ENCODE peak calls at places on chromosome X, in four cellular contexts. I is cardiac muscle cell, S is left lung, Z is AG04450. G is an unnamed sample. For H3K9me3, the result is how much of the 10 kb centered on the place peaks cover.

GRCh38 chrX:135112096-135112729 is 8.1 kb downstream of the ETDB start:
- DNase-seq in Z (no peak), I (peak), S (no peak), G (no peak)

GRCh38 chrX:119684916-119685224 is 8.1 kb downstream of the SEPTIN6 start:
- DNase-seq in I (no peak), S (no peak), Z (no peak), G (no peak)

GRCh38 chrX:68829594-68830485 is 1.0 kb downstream of the EFNB1 start:
- DNase-seq in Z (no peak), S (no peak), I (peak), G (no peak)

GRCh38 chrX:106608016-106608415 is 3.8 kb upstream of the RADX start:
- DNase-seq in I (no peak), S (no peak), Z (no peak), G (no peak)

GRCh38 chrX:102833136-102833535 is 103.9 kb upstream of the RAB40AL start:
- DNase-seq in S (no peak), I (no peak), Z (no peak), G (no peak)

GRCh38 chrX:8273451-8273894 is 102.4 kb upstream of the VCX2 start:
- DNase-seq in S (no peak), I (no peak), Z (no peak), G (no peak)

GRCh38 chrX:153885208-153885787 is 675 bp downstream of the L1CAM start:
- DNase-seq in Z (no peak), I (no peak), S (no peak), G (no peak)

GRCh38 chrX:67692246-67692645 is 148.4 kb downstream of the AR start:
- DNase-seq in I (no peak), Z (peak), S (no peak), G (no peak)

DNA sequence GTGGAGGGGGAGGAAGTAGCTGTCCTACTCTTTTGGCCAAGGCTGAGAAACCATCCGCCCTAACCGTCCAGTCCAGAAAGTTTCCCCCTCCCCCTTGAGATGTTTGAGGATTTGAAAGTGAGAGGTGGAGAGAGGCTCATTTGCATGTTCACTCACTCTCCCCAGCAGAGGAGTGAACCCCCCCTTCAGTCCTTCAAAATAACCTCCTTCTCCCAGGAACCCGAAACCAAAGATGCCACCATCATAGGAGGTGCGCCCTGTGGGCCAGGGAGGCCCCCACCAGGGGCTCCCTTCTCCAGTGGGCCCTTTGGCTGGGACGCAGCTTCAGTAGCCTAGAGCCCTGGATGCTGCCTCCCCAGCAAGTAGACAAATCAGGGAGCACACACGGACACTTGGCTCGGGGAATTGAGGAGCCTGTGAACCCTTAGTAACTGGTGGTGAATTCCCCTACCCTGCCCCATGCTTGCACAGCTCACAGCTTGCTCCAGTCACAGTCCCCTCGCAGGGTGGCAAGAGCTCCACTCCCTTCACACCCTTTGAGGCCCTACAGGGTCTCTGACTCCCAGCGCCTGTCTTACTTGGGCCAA is 25.6 kb downstream of the ELF4 start:
- DNase-seq in S (no peak), I (no peak), Z (no peak), G (no peak)
- H3K27ac ChIP-seq in S (peak), I (no peak), Z (no peak), G (no peak)

GRCh38 chrX:16138108-16138427 is 14.7 kb downstream of the GRPR start:
- DNase-seq in S (no peak), I (peak), Z (no peak), G (no peak)
- TF ChIP-seq CTCF in S (no peak), I (no peak), Z (no peak), G (no peak)

GRCh38 chrX:107675823-107676555 is 47.7 kb downstream of the PRPS1 start:
- DNase-seq in S (peak), I (no peak), Z (no peak), G (peak)

GRCh38 chrX:107673933-107674479 is 45.7 kb downstream of the PRPS1 start:
- DNase-seq in I (no peak), S (peak), Z (no peak), G (peak)

GRCh38 chrX:107675365-107675654 is 47.0 kb downstream of the PRPS1 start:
- DNase-seq in I (no peak), Z (no peak), S (no peak), G (no peak)

GRCh38 chrX:107673401-107673800 is 45.1 kb downstream of the PRPS1 start:
- DNase-seq in S (no peak), I (no peak), Z (no peak), G (no peak)

DNA sequence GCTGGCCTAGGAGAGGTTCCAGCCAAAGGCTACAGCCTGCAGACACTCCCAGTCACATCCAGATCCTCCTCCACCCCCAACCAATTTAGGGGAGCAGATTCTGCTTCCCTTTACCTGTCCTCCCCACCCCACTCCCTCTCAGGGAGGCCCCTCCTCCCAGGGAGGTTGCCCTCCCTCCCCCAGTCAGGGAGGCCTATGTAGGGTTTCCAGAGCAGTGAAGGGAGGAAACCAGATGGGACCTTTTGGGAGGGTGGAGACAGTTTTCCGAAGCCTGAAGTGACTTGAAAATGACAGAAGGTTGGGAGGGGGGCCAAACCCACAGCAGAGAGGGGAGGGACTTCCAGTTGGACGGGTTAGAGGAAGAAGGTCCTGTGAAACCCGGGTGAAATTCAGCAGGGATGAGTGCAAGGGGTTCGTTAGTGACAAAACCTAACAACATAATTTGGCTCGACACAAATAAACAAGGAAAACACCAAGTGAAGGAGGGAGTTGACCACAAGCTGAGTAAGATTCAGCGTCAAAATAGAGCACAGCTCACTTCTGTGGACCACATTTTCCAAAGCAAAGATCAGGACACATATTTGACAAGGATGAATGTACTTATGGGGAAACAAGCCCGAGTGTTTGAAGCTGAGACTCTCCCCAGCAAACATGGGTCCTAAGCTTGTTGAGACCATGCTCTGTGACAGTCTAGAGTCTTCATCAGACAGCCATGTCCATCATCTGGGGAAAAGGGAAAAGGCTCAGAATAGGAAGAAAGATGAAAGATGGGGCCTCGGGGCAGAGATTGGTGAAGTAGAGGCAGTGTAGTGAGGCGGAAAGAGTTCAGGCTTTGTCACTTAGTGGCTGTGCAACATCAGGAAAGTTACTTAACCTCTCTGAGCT is 46.4 kb downstream of the PRPS1 start:
- DNase-seq in Z (no peak), I (no peak), S (peak), G (peak)
- H3K9me3 ChIP-seq in Z (under half), I (under half), S (under half), G (under half)

GRCh38 chrX:40864972-40865371 is 129.6 kb upstream of the MED14 start:
- DNase-seq in S (no peak), I (no peak), Z (peak), G (no peak)

GRCh38 chrX:40863671-40864070 is 128.3 kb upstream of the MED14 start:
- DNase-seq in S (no peak), Z (no peak), I (no peak), G (no peak)

GRCh38 chrX:40868868-40869267 is 133.5 kb upstream of the MED14 start:
- DNase-seq in S (no peak), Z (no peak), I (no peak), G (no peak)

GRCh38 chrX:40866878-40867277 is 131.5 kb upstream of the MED14 start:
- DNase-seq in I (no peak), S (no peak), Z (no peak), G (no peak)

GRCh38 chrX:40867352-40867751 is 132.0 kb upstream of the MED14 start:
- DNase-seq in Z (no peak), I (peak), S (no peak), G (no peak)
- H3K27ac ChIP-seq in Z (no peak), I (peak), S (no peak), G (no peak)

G was measured in tibial artery.